ENCODE peak calls at places on chromosomes 16 and 17, in five cellular contexts. One of them, this sample, is unnamed.
A peak's percentile ranks its signal among the peaks of the same experiment; 100 is the strongest.

GRCh38 chr17:59387351-59388069 is 56.1 kb downstream of the YPEL2 start:
- DNase-seq in left colon: no peak
- DNase-seq in SIG-M5: no peak
- DNase-seq in AG09319: no peak
- DNase-seq in NB4: no peak
- DNase-seq in this sample: no peak

GRCh38 chr17:39164675-39165143 is 1.3 kb downstream of the ARL5C start:
- DNase-seq in left colon: peak; percentile 87
- DNase-seq in SIG-M5: peak; percentile 34
- DNase-seq in AG09319: peak; percentile 86
- DNase-seq in NB4: peak; percentile 90
- DNase-seq in this sample: peak; percentile 85

GRCh38 chr16:67296422-67296821 is 17.1 kb downstream of the PLEKHG4 start:
- DNase-seq in left colon: no peak
- DNase-seq in SIG-M5: no peak
- DNase-seq in AG09319: no peak
- DNase-seq in NB4: no peak
- DNase-seq in this sample: no peak

GRCh38 chr17:39485555-39485954 is 24.3 kb downstream of the CDK12 start:
- DNase-seq in left colon: no peak
- DNase-seq in SIG-M5: no peak
- DNase-seq in AG09319: peak; percentile 81
- DNase-seq in NB4: peak; percentile 20
- DNase-seq in this sample: no peak

GRCh38 chr17:57986841-57987581 is 1.0 kb downstream of the VEZF1 start:
- DNase-seq in left colon: peak; percentile 47
- DNase-seq in SIG-M5: no peak
- DNase-seq in AG09319: no peak
- DNase-seq in NB4: peak; percentile 74
- DNase-seq in this sample: peak; percentile 64

GRCh38 chr16:54655171-54655590 is 275.5 kb upstream of the IRX5 start:
- DNase-seq in left colon: no peak
- DNase-seq in SIG-M5: no peak
- DNase-seq in AG09319: no peak
- DNase-seq in NB4: no peak
- DNase-seq in this sample: no peak

GRCh38 chr16:67943619-67944503 is at the start of gene LCAT:
- DNase-seq in left colon: peak; percentile 44
- DNase-seq in SIG-M5: no peak
- DNase-seq in AG09319: no peak
- DNase-seq in NB4: no peak
- DNase-seq in this sample: peak; percentile 59

GRCh38 chr17:65219124-65219523 is 82.0 kb downstream of the RGS9 start:
- DNase-seq in left colon: no peak
- DNase-seq in SIG-M5: no peak
- DNase-seq in AG09319: no peak
- DNase-seq in NB4: peak; percentile 18
- DNase-seq in this sample: no peak

GRCh38 chr16:65083181-65083845 is 38.5 kb downstream of the CDH11 start:
- DNase-seq in left colon: no peak
- DNase-seq in SIG-M5: no peak
- DNase-seq in AG09319: no peak
- DNase-seq in NB4: no peak
- DNase-seq in this sample: no peak

GRCh38 chr17:68777243-68777855 is 176.2 kb upstream of the FAM20A start:
- DNase-seq in left colon: peak; percentile 41
- DNase-seq in SIG-M5: no peak
- DNase-seq in AG09319: peak; percentile 76
- DNase-seq in NB4: peak; percentile 48
- DNase-seq in this sample: no peak

GRCh38 chr17:77235370-77236080 is 94.8 kb downstream of the SEC14L1 start:
- DNase-seq in left colon: peak; percentile 41
- DNase-seq in SIG-M5: no peak
- DNase-seq in AG09319: peak; percentile 46
- DNase-seq in NB4: peak; percentile 38
- DNase-seq in this sample: no peak

GRCh38 chr17:75404739-75405364 is 626 bp downstream of the GRB2 start:
- DNase-seq in left colon: peak; percentile 63
- DNase-seq in SIG-M5: no peak
- DNase-seq in AG09319: no peak
- DNase-seq in NB4: peak; percentile 58
- DNase-seq in this sample: peak; percentile 72

GRCh38 chr17:73770115-73770848 is 126.0 kb upstream of the SDK2 start:
- DNase-seq in left colon: peak; percentile 68
- DNase-seq in SIG-M5: no peak
- DNase-seq in AG09319: peak; percentile 23
- DNase-seq in NB4: no peak
- DNase-seq in this sample: peak; percentile 66

GRCh38 chr16:4980691-4981090 is 22.6 kb downstream of the SEC14L5 start:
- DNase-seq in left colon: no peak
- DNase-seq in SIG-M5: no peak
- DNase-seq in AG09319: no peak
- DNase-seq in NB4: no peak
- DNase-seq in this sample: no peak